ENCODE peak calls at places on chromosomes 11 and 22, in seven cellular contexts. K is trophoblast cell, S is mesendoderm, Q is IMR-90, D is H1, M is H9, I is mesenchymal stem cell. B is an unnamed sample.

GRCh38 chr11:62223095-62223494 is 14.6 kb downstream of the SCGB2A1 start:
- DNase-seq in K (no peak), S (peak), Q (no peak), D (no peak), M (no peak), I (peak), B (no peak)

GRCh38 chr11:122668562-122669090 is 13.1 kb downstream of the UBASH3B start:
- DNase-seq in K (no peak), S (no peak), Q (peak), D (no peak), M (no peak), I (peak), B (no peak)

GRCh38 chr22:41772645-41773044 is 27.8 kb upstream of the CCDC134 start:
- DNase-seq in K (peak), S (no peak), Q (peak), D (no peak), M (no peak), I (no peak), B (no peak)

GRCh38 chr11:82683029-82683428 is 50.6 kb downstream of the FAM181B start:
- DNase-seq in K (peak), S (peak), Q (no peak), D (no peak), M (peak), I (no peak), B (no peak)

GRCh38 chr11:65657426-65657825 is 5.3 kb downstream of the RELA start:
- DNase-seq in K (no peak), S (no peak), Q (no peak), D (no peak), M (no peak), I (no peak), B (no peak)

GRCh38 chr22:37231406-37232139 is 12.5 kb downstream of the RAC2 start:
- DNase-seq in K (no peak), S (no peak), Q (no peak), D (no peak), M (no peak), I (no peak), B (no peak)

GRCh38 chr11:5366856-5367255 is 15.5 kb downstream of the OR51B6 start:
- DNase-seq in K (peak), S (peak), Q (peak), D (no peak), M (no peak), I (no peak), B (no peak)

GRCh38 chr11:126416542-126417090 is 61.1 kb downstream of the ST3GAL4 start:
- DNase-seq in K (peak), S (peak), Q (peak), D (no peak), M (peak), I (peak), B (peak)

GRCh38 chr22:26893711-26894110 is 236.3 kb downstream of the MIAT start:
- DNase-seq in K (no peak), S (peak), Q (no peak), D (no peak), M (peak), I (no peak), B (no peak)

GRCh38 chr11:110710520-110711381 is 1.5 kb downstream of the ARHGAP20 start:
- DNase-seq in K (peak), S (peak), Q (peak), D (no peak), M (peak), I (peak), B (no peak)

GRCh38 chr11:95218149-95218548 is 12.9 kb downstream of the SESN3 start:
- DNase-seq in K (no peak), S (no peak), Q (no peak), D (no peak), M (no peak), I (no peak), B (no peak)

GRCh38 chr11:8870461-8871282 is 40.3 kb upstream of the AKIP1 start:
- DNase-seq in K (peak), S (peak), Q (peak), D (peak), M (peak), I (peak), B (peak)

GRCh38 chr11:47606731-47607130 is 12.5 kb upstream of the C1QTNF4 start:
- DNase-seq in K (no peak), S (peak), Q (peak), D (no peak), M (no peak), I (peak), B (no peak)

GRCh38 chr11:31757245-31757835 is 53.8 kb downstream of the PAX6 start:
- DNase-seq in K (no peak), S (no peak), Q (no peak), D (no peak), M (no peak), I (no peak), B (no peak)

GRCh38 chr11:114133548-114134329 is 74.2 kb downstream of the ZBTB16 start:
- DNase-seq in K (no peak), S (peak), Q (no peak), D (no peak), M (no peak), I (no peak), B (no peak)

GRCh38 chr11:27319065-27319464 is 44.0 kb downstream of the CCDC34 start:
- DNase-seq in K (no peak), S (peak), Q (peak), D (no peak), M (no peak), I (peak), B (no peak)

GRCh38 chr22:48782817-48783511 is 1044.7 kb downstream of the BRD1 start:
- DNase-seq in K (no peak), S (peak), Q (no peak), D (no peak), M (peak), I (no peak), B (peak)

GRCh38 chr11:17413414-17414316 is 25.2 kb upstream of the KCNJ11 start:
- DNase-seq in K (no peak), S (no peak), Q (no peak), D (no peak), M (no peak), I (no peak), B (no peak)

GRCh38 chr11:33722579-33723234 is 13.5 kb downstream of the CD59 start:
- DNase-seq in K (peak), S (peak), Q (peak), D (no peak), M (no peak), I (peak), B (no peak)

GRCh38 chr22:19637405-19638281 is 76.7 kb upstream of the SEPTIN5 start:
- DNase-seq in K (no peak), S (no peak), Q (no peak), D (no peak), M (peak), I (no peak), B (no peak)

GRCh38 chr11:57318178-57318577 is 6.6 kb downstream of the TNKS1BP1 start:
- DNase-seq in K (no peak), S (peak), Q (peak), D (no peak), M (no peak), I (no peak), B (no peak)

GRCh38 chr22:20455709-20456063 is 18.1 kb upstream of the SCARF2 start:
- DNase-seq in K (no peak), S (no peak), Q (peak), D (no peak), M (no peak), I (no peak), B (no peak)

GRCh38 chr11:134406264-134407185 is 5.5 kb downstream of the B3GAT1 start:
- DNase-seq in K (no peak), S (no peak), Q (no peak), D (no peak), M (no peak), I (no peak), B (no peak)

GRCh38 chr11:134407321-134407828 is 4.7 kb downstream of the B3GAT1 start:
- DNase-seq in K (no peak), S (no peak), Q (no peak), D (no peak), M (no peak), I (no peak), B (no peak)

GRCh38 chr11:134409552-134410429 is 2.3 kb downstream of the B3GAT1 start:
- DNase-seq in K (no peak), S (peak), Q (no peak), D (no peak), M (no peak), I (no peak), B (no peak)

GRCh38 chr11:134405841-134406240 is 6.2 kb downstream of the B3GAT1 start:
- DNase-seq in K (no peak), S (no peak), Q (no peak), D (no peak), M (no peak), I (no peak), B (no peak)

GRCh38 chr11:134407923-134408322 is 4.1 kb downstream of the B3GAT1 start:
- DNase-seq in K (no peak), S (no peak), Q (no peak), D (no peak), M (no peak), I (no peak), B (no peak)
- H2AK5ac ChIP-seq in K (no peak), S (no peak), Q (no peak), D (no peak), M (no peak), I (no peak), B (no peak)

GRCh38 chr11:70895061-70895670 is 357.2 kb downstream of the SHANK2 start:
- DNase-seq in K (no peak), S (no peak), Q (no peak), D (no peak), M (no peak), I (no peak), B (no peak)
- H2AK5ac ChIP-seq in K (no peak), S (no peak), Q (no peak), D (no peak), M (no peak), I (no peak), B (peak)

GRCh38 chr11:102410382-102410784 is 42.2 kb downstream of the TMEM123 start:
- DNase-seq in K (no peak), S (peak), Q (peak), D (no peak), M (no peak), I (peak), B (no peak)
- H2AK5ac ChIP-seq in K (no peak), S (no peak), Q (peak), D (no peak), M (no peak), I (no peak), B (no peak)

GRCh38 chr22:47444746-47445065 is 682.3 kb downstream of the TBC1D22A start:
- DNase-seq in K (no peak), S (no peak), Q (no peak), D (no peak), M (no peak), I (no peak), B (no peak)

GRCh38 chr22:47443836-47444745 is 681.6 kb downstream of the TBC1D22A start:
- DNase-seq in K (no peak), S (no peak), Q (no peak), D (no peak), M (no peak), I (no peak), B (no peak)

GRCh38 chr22:47445716-47446290 is 683.4 kb downstream of the TBC1D22A start:
- DNase-seq in K (no peak), S (no peak), Q (no peak), D (no peak), M (no peak), I (no peak), B (no peak)

GRCh38 chr22:47446331-47446730 is 683.9 kb downstream of the TBC1D22A start:
- DNase-seq in K (no peak), S (no peak), Q (no peak), D (no peak), M (no peak), I (no peak), B (no peak)

DNA sequence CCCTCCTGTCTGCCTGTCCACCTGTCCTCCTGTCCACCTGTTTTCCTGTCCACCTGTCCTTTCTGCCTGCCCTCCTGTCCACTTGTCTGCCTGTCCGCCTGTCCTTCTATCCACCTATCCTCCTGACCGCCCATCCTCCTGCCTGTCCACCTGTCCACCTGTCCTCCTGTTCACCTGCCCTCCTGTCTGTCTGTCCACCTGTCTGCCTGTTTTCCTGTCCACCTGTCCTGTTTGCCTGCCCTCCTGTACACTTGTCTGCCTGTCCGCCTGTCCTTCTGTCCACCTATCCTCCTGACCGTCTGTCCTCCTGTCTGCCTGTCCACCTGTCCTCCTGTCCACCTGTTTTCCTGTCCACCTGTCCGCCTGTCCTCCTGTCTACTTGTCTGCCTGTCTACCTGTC is 682.8 kb downstream of the TBC1D22A start:
- DNase-seq in K (no peak), S (no peak), Q (no peak), D (no peak), M (no peak), I (no peak), B (no peak)
- H2AK5ac ChIP-seq in K (no peak), S (no peak), Q (no peak), D (no peak), M (no peak), I (no peak), B (no peak)

DNA sequence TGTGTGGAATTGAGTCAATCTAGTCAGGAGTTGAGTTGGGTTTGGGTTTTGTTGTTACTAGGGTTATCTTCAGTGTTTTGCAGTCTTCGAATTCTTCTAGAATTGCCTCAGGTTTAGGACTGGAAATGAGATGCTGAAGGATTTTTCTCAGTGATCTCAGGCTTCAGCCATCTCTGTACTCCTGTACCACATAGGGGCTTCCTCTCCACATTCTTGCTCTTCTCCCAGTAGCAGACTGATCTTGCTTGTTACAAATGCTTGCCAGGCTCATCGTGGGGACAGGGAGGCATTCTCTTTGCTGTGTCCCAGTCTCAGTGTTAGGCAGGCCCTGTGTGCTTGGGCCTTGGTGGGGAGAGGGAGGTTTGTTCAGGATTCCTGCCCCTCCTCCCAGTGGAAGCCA is 96.1 kb downstream of the LRRC32 start:
- DNase-seq in K (peak), S (peak), Q (peak), D (no peak), M (no peak), I (peak), B (no peak)
- H2AK5ac ChIP-seq in K (peak), S (no peak), Q (no peak), D (no peak), M (no peak), I (peak), B (no peak)

B was measured in neuronal stem cell.